ENCODE peak calls at places on chromosomes 6 and 20, in eight cellular contexts. P is fibroblast of mammary gland; W is A549; R is Caco-2; C is CD8-positive, alpha-beta T cell; H is GM23248; T is fibroblast of lung; X is CD4-positive, CD25-positive, alpha-beta regulatory T cell. U is an unnamed sample.

GRCh38 chr20:11522359-11522758 is 395.3 kb upstream of the BTBD3 start:
- DNase-seq in P (no peak), W (no peak), R (no peak), C (no peak), H (peak; percentile 16), T (peak; percentile 64), X (no peak), U (no peak)

GRCh38 chr6:27547157-27548075 is 74.5 kb upstream of the ZNF184 start:
- DNase-seq in P (peak; percentile 74), W (no peak), R (peak; percentile 74), C (no peak), H (peak; percentile 59), T (peak; percentile 62), X (peak; percentile 44), U (no peak)

GRCh38 chr6:26485401-26485800 is 14.7 kb upstream of the BTN1A1 start:
- DNase-seq in P (no peak), W (no peak), R (no peak), C (no peak), H (no peak), T (no peak), X (no peak), U (no peak)

GRCh38 chr20:36477475-36477874 is 63.8 kb upstream of the MYL9 start:
- DNase-seq in P (no peak), W (no peak), R (no peak), C (no peak), H (no peak), T (no peak), X (no peak), U (no peak)

GRCh38 chr20:37640600-37641561 is 52.9 kb upstream of the CTNNBL1 start:
- DNase-seq in P (peak; percentile 45), W (no peak), R (no peak), C (no peak), H (peak; percentile 21), T (no peak), X (no peak), U (no peak)

GRCh38 chr20:63542031-63542559 is 4.9 kb upstream of the PTK6 start:
- DNase-seq in P (no peak), W (no peak), R (no peak), C (no peak), H (no peak), T (no peak), X (no peak), U (no peak)

GRCh38 chr6:33592280-33592594 is 12.2 kb upstream of the BAK1 start:
- DNase-seq in P (no peak), W (no peak), R (no peak), C (no peak), H (no peak), T (no peak), X (no peak), U (no peak)

GRCh38 chr6:83868639-83869038 is 9.2 kb downstream of the CYB5R4 start:
- DNase-seq in P (peak; percentile 74), W (no peak), R (no peak), C (no peak), H (peak; percentile 82), T (peak; percentile 83), X (no peak), U (no peak)

GRCh38 chr6:159941286-159942113 is 27.4 kb upstream of the IGF2R start:
- DNase-seq in P (peak; percentile 69), W (peak; percentile 4), R (peak; percentile 27), C (no peak), H (peak; percentile 54), T (peak; percentile 41), X (peak; percentile 68), U (no peak)

GRCh38 chr6:133923938-133924593 is 29.0 kb upstream of the TBPL1 start:
- DNase-seq in P (peak; percentile 81), W (peak; percentile 58), R (peak; percentile 69), C (peak; percentile 8), H (peak; percentile 83), T (peak; percentile 65), X (peak; percentile 73), U (peak; percentile 46)

GRCh38 chr6:129314575-129314974 is 395.4 kb downstream of the ARHGAP18 start:
- DNase-seq in P (no peak), W (no peak), R (no peak), C (no peak), H (no peak), T (no peak), X (no peak), U (no peak)

GRCh38 chr20:48845000-48845399 is 17.2 kb upstream of the PREX1 start:
- DNase-seq in P (peak; percentile 38), W (no peak), R (no peak), C (no peak), H (peak; percentile 32), T (no peak), X (peak; percentile 38), U (no peak)

GRCh38 chr6:44002591-44003344 is 124.5 kb downstream of the MRPL14 start:
- DNase-seq in P (peak; percentile 50), W (peak; percentile 55), R (peak; percentile 86), C (no peak), H (peak; percentile 77), T (peak; percentile 59), X (peak; percentile 55), U (peak; percentile 81)

GRCh38 chr6:28537065-28537464 is 11.4 kb downstream of the GPX5 start:
- DNase-seq in P (peak; percentile 49), W (no peak), R (no peak), C (no peak), H (peak; percentile 36), T (peak; percentile 6), X (peak; percentile 7), U (no peak)

GRCh38 chr6:14792118-14792955 is 453.5 kb upstream of the JARID2 start:
- DNase-seq in P (peak; percentile 43), W (no peak), R (no peak), C (no peak), H (no peak), T (no peak), X (no peak), U (no peak)

GRCh38 chr6:36296240-36296639 is 26.4 kb downstream of the PNPLA1 start:
- DNase-seq in P (peak; percentile 45), W (no peak), R (no peak), C (no peak), H (peak; percentile 83), T (peak; percentile 22), X (no peak), U (no peak)

GRCh38 chr20:38723069-38723981 is 961 bp upstream of the SLC32A1 start:
- DNase-seq in P (peak; percentile 54), W (no peak), R (no peak), C (no peak), H (peak; percentile 32), T (peak; percentile 35), X (no peak), U (no peak)

GRCh38 chr20:17437251-17437650 is 93.9 kb downstream of the BFSP1 start:
- DNase-seq in P (no peak), W (no peak), R (no peak), C (no peak), H (no peak), T (no peak), X (no peak), U (no peak)

DNA sequence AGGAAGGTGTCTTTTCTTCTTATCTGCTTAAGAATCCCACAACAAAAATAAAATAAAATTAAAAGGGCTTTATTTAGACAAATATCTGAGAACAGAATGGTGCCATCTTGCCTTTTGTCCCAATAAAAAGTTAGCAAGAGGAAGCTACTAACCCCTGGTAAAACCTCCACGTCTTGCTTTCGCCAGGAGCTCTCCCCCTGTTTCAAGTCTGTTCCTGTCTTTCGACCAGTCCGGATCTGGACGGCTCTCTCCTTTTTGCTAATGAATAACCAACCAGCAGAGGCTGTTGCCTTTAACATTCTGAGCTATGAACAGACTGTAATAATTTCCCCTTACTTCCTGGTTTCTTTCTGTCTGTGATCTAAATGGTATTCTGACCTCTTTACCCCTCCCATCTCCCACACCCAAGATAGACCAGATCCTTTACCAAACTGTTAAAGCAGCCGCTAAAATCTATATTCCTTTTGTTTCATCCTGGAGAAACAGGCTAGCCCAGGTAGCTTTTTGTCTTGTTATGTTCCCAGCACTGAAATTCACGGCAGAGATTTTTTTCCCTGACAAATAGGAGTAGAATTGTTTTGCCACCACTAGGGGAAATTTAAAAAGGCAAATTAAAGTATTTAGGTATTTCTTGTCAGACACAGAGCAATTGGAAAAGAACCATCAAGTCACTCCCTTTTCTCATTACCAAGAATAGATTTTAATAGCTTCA is at the start of gene FRK:
- DNase-seq in P (peak; percentile 41), W (peak; percentile 32), R (peak; percentile 77), C (no peak), H (peak; percentile 70), T (no peak), X (no peak), U (peak; percentile 5)
- H3K4me3 ChIP-seq in P (peak within 1 kb of the TSS; percentile 25), W (peak within 1 kb of the TSS; percentile 72), R (peak within 1 kb of the TSS; percentile 63), C (no peak within 1 kb of the TSS), H (peak within 1 kb of the TSS; percentile 83), T (peak within 1 kb of the TSS; percentile 64), X (no peak within 1 kb of the TSS), U (no peak within 1 kb of the TSS)

GRCh38 chr6:2875840-2876207 is 27.3 kb downstream of the SERPINB9 start:
- DNase-seq in P (no peak), W (no peak), R (peak; percentile 13), C (no peak), H (peak; percentile 42), T (no peak), X (peak; percentile 64), U (no peak)

GRCh38 chr6:2877960-2878359 is 25.1 kb downstream of the SERPINB9 start:
- DNase-seq in P (no peak), W (no peak), R (no peak), C (no peak), H (no peak), T (no peak), X (peak; percentile 48), U (no peak)

GRCh38 chr6:2873643-2874042 is 29.5 kb downstream of the SERPINB9 start:
- DNase-seq in P (no peak), W (no peak), R (no peak), C (no peak), H (no peak), T (no peak), X (no peak), U (no peak)

GRCh38 chr6:2877057-2877882 is 25.8 kb downstream of the SERPINB9 start:
- DNase-seq in P (peak; percentile 76), W (peak; percentile 43), R (peak; percentile 45), C (no peak), H (no peak), T (peak; percentile 35), X (no peak), U (peak; percentile 94)

GRCh38 chr6:2876210-2877056 is 26.7 kb downstream of the SERPINB9 start:
- DNase-seq in P (peak; percentile 94), W (peak; percentile 74), R (peak; percentile 81), C (no peak), H (peak; percentile 91), T (peak; percentile 90), X (peak; percentile 50), U (peak; percentile 96)
- H3K4me3 ChIP-seq in P (peak overlapping the region; percentile 24), W (peak overlapping the region; percentile 44), R (peak overlapping the region; percentile 63), C (peak overlapping the region; percentile 33), H (peak overlapping the region; percentile 75), T (peak overlapping the region; percentile 59), X (peak overlapping the region; percentile 58), U (peak overlapping the region; percentile 14)

DNA sequence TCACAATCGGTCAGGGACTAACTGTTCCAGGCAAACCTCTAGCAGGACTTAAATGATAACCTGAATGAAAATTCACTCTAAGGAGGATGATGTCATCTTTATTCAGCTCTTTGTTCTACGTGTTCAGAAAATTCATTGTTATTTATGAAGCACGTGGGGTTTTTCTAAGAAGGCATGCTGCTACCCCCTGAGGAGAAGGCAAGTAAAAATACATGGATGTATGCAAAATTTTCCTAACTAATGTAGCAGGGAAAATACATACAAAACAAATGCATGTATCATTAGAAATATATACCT is 42.7 kb upstream of the ATXN1 start:
- DNase-seq in P (no peak), W (no peak), R (no peak), C (no peak), H (no peak), T (no peak), X (no peak), U (no peak)
- H3K4me3 ChIP-seq in P (no peak overlapping the region), W (no peak overlapping the region), R (no peak overlapping the region), C (no peak overlapping the region), H (no peak overlapping the region), T (no peak overlapping the region), X (no peak overlapping the region), U (peak overlapping the region; percentile 31)

GRCh38 chr20:62486431-62486954 is 10.7 kb upstream of the GATA5 start:
- DNase-seq in P (no peak), W (no peak), R (no peak), C (no peak), H (no peak), T (no peak), X (no peak), U (no peak)
- H3K4me3 ChIP-seq in P (no peak overlapping the region), W (no peak overlapping the region), R (no peak overlapping the region), C (no peak overlapping the region), H (no peak overlapping the region), T (no peak overlapping the region), X (no peak overlapping the region), U (no peak overlapping the region)

U was measured in retinal pigment epithelial cell.